ENCODE peak calls at places on chromosomes 11 and 22, in four cellular contexts. B, G, W and R are unnamed samples. For H3K9me3, the result is how much of the 10 kb centered on the place peaks cover.

GRCh38 chr11:975824-976223 is 50.2 kb downstream of the AP2A2 start:
- DNase-seq in B (no peak), G (peak), W (peak), R (no peak)

GRCh38 chr11:68297812-68298658 is 14.4 kb upstream of the LRP5 start:
- DNase-seq in B (peak), G (peak), W (peak), R (peak)

GRCh38 chr11:95863486-95864140 is 60.3 kb downstream of the MTMR2 start:
- DNase-seq in B (no peak), G (peak), W (no peak), R (no peak)

GRCh38 chr11:57485217-57486007 is 25.1 kb downstream of the RTN4RL2 start:
- DNase-seq in B (no peak), G (no peak), W (no peak), R (no peak)

GRCh38 chr11:65615950-65616574 is 486 bp downstream of the PCNX3 start:
- DNase-seq in B (peak), G (peak), W (peak), R (peak)

GRCh38 chr11:46427364-46427763 is 35.8 kb upstream of the CHRM4 start:
- DNase-seq in B (no peak), G (no peak), W (no peak), R (no peak)

GRCh38 chr11:65357856-65358356 is 3.4 kb downstream of the TIGD3 start:
- DNase-seq in B (peak), G (no peak), W (no peak), R (peak)

GRCh38 chr11:44332665-44333064 is 22.7 kb upstream of the ALX4 start:
- DNase-seq in B (no peak), G (no peak), W (no peak), R (no peak)

GRCh38 chr11:126546191-126546590 is 190.7 kb downstream of the ST3GAL4 start:
- DNase-seq in B (no peak), G (no peak), W (no peak), R (no peak)

GRCh38 chr11:2883717-2884423 is 1.7 kb downstream of the CDKN1C start:
- DNase-seq in B (peak), G (peak), W (no peak), R (no peak)

GRCh38 chr11:126318642-126319373 is 14.9 kb downstream of the DCPS start:
- DNase-seq in B (peak), G (peak), W (no peak), R (peak)

GRCh38 chr11:75606099-75606498 is 44.0 kb downstream of the SERPINH1 start:
- DNase-seq in B (no peak), G (no peak), W (no peak), R (no peak)

GRCh38 chr11:102599642-102600261 is 25.4 kb downstream of the MMP20 start:
- DNase-seq in B (no peak), G (peak), W (peak), R (no peak)

GRCh38 chr22:31093956-31094622 is 13.0 kb downstream of the SMTN start:
- DNase-seq in B (peak), G (no peak), W (no peak), R (no peak)

GRCh38 chr22:37640591-37641250 is 1.3 kb downstream of the SH3BP1 start:
- DNase-seq in B (no peak), G (no peak), W (no peak), R (no peak)

GRCh38 chr22:33844273-33844672 is 76.0 kb downstream of the LARGE1 start:
- DNase-seq in B (no peak), G (no peak), W (no peak), R (no peak)

GRCh38 chr22:37133304-37134018 is 16.3 kb downstream of the IL2RB start:
- DNase-seq in B (no peak), G (no peak), W (no peak), R (no peak)

GRCh38 chr11:73242291-73243092 is 24.4 kb downstream of the P2RY2 start:
- DNase-seq in B (peak), G (peak), W (peak), R (peak)

GRCh38 chr11:103079833-103080232 is 12.1 kb downstream of the DCUN1D5 start:
- DNase-seq in B (no peak), G (peak), W (no peak), R (no peak)

GRCh38 chr22:35651085-35651484 is 2.8 kb downstream of the APOL6 start:
- DNase-seq in B (no peak), G (no peak), W (no peak), R (no peak)

GRCh38 chr11:125980421-125980820 is 34.6 kb downstream of the VSIG10L2 start:
- DNase-seq in B (no peak), G (no peak), W (no peak), R (no peak)

GRCh38 chr11:130504317-130504716 is 55.9 kb downstream of the ADAMTS15 start:
- DNase-seq in B (no peak), G (no peak), W (no peak), R (no peak)

GRCh38 chr11:81869337-81870065 is 864.2 kb downstream of the FAM181B start:
- DNase-seq in B (no peak), G (peak), W (no peak), R (no peak)

GRCh38 chr11:39745401-39745800 is 1714.1 kb downstream of the LRRC4C start:
- DNase-seq in B (no peak), G (no peak), W (no peak), R (no peak)

GRCh38 chr11:77119531-77119936 is 8.5 kb upstream of the MYO7A start:
- DNase-seq in B (peak), G (no peak), W (no peak), R (no peak)

GRCh38 chr11:35919244-35919643 is 24.6 kb upstream of the LDLRAD3 start:
- DNase-seq in B (no peak), G (peak), W (no peak), R (no peak)

GRCh38 chr22:29202231-29203192 is 3.2 kb upstream of the EMID1 start:
- DNase-seq in B (peak), G (peak), W (peak), R (peak)

GRCh38 chr22:28869736-28870135 is 13.6 kb upstream of the ZNRF3 start:
- DNase-seq in B (no peak), G (no peak), W (no peak), R (no peak)

GRCh38 chr11:42021919-42022318 is 562.5 kb upstream of the LRRC4C start:
- DNase-seq in B (no peak), G (no peak), W (no peak), R (no peak)
- H3K9me3 ChIP-seq in B (under half), G (under half), W (under half), R (under half)

DNA sequence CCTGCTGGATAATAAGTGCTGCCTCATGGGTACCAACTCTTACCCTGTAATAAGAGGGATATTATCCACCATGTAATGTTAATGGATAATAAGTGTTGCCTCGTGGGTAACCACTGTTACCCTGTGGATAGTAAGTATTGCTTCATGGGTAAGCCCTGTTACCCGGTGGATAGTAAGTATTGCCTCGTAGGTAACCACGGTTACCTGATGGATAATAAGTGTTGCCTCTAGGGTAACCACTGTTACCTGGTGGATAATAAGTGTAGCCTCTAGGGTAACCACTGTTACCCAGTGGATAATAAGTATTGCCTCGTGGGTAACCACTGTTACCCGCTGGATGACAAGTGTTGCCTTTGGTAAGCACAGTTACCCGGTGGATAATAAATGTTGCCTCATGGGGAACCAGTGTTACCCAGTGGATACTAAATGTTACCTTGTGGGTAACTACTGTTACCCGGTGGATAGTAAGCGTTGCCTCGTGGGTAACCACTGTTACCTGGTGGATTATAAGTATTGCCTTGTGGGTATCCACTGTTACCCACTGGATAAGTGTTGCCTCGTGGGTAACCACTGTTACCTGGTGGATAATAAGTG is 18.6 kb upstream of the NXPE4 start:
- DNase-seq in B (no peak), G (no peak), W (no peak), R (no peak)
- H3K9me3 ChIP-seq in B (under half), G (under half), W (under half), R (under half)

GRCh38 chr11:8408151-8408930 is 144.7 kb upstream of the LMO1 start:
- DNase-seq in B (no peak), G (no peak), W (no peak), R (no peak)
- H3K9me3 ChIP-seq in B (under half), G (under half), W (under half), R (under half)

GRCh38 chr22:49687333-49687732 is 140.3 kb downstream of the BRD1 start:
- DNase-seq in B (no peak), G (no peak), W (no peak), R (no peak)
- H3K9me3 ChIP-seq in B (under half), G (under half), W (under half), R (under half)

GRCh38 chr11:60357771-60358170 is 20.6 kb upstream of the MS4A7 start:
- DNase-seq in B (no peak), G (no peak), W (no peak), R (no peak)

GRCh38 chr11:60363542-60364525 is 14.5 kb upstream of the MS4A7 start:
- DNase-seq in B (no peak), G (peak), W (peak), R (peak)

GRCh38 chr11:60360621-60361020 is 17.7 kb upstream of the MS4A7 start:
- DNase-seq in B (no peak), G (no peak), W (no peak), R (no peak)
- H3K9me3 ChIP-seq in B (under half), G (under half), W (under half), R (under half)

GRCh38 chr11:32751381-32751780 is 43.1 kb downstream of the CCDC73 start:
- DNase-seq in B (no peak), G (no peak), W (no peak), R (no peak)
- H3K9me3 ChIP-seq in B (under half), G (under half), W (under half), R (under half)

GRCh38 chr22:48705159-48705916 is 1122.3 kb downstream of the BRD1 start:
- DNase-seq in B (peak), G (no peak), W (no peak), R (peak)
- H3K9me3 ChIP-seq in B (under half), G (under half), W (under half), R (under half)

GRCh38 chr11:31809857-31810778 is 1.0 kb downstream of the PAX6 start:
- DNase-seq in B (no peak), G (peak), W (peak), R (no peak)
- H3K9me3 ChIP-seq in B (under half), G (under half), W (under half), R (under half)